ENCODE peak calls at places on chromosomes 4 and X, in nine cellular contexts. B, K, P, Z, T, F, R, U and C are unnamed samples. For H3K4me1, the result is how much of the 10 kb centered on the place peaks cover.

GRCh38 chrX:56802921-56803848 is 74.1 kb downstream of the NBDY start:
- DNase-seq in B (peak), R (peak), F (peak), T (peak), K (no peak), Z (peak), U (peak), P (peak), C (peak)

GRCh38 chr4:155954118-155954503 is 445 bp upstream of the CTSO start:
- DNase-seq in B (no peak), P (no peak), R (no peak), Z (no peak), F (no peak), K (no peak), U (peak), T (no peak), C (no peak)

GRCh38 chrX:18661273-18661672 is 10.6 kb downstream of the RS1 start:
- DNase-seq in U (no peak), F (no peak), T (no peak), P (no peak), R (no peak), K (no peak), B (no peak), Z (no peak), C (no peak)

GRCh38 chr4:77931452-77932135 is 69.0 kb downstream of the MRPL1 start:
- DNase-seq in B (no peak), U (no peak), T (no peak), P (no peak), F (peak), R (peak), K (no peak), Z (no peak), C (peak)

GRCh38 chrX:153438522-153438921 is 7.3 kb downstream of the TREX2 start:
- DNase-seq in Z (no peak), F (no peak), K (peak), U (no peak), R (peak), B (no peak), T (no peak), P (no peak), C (no peak)

GRCh38 chrX:10235851-10236250 is 79.1 kb downstream of the CLCN4 start:
- DNase-seq in T (no peak), Z (no peak), B (no peak), R (no peak), P (no peak), F (no peak), K (no peak), U (no peak), C (peak)

GRCh38 chrX:101230636-101231035 is 11.1 kb downstream of the DRP2 start:
- DNase-seq in P (no peak), B (no peak), U (no peak), T (no peak), K (no peak), F (peak), R (no peak), Z (no peak), C (no peak)

GRCh38 chr4:184590196-184590595 is 59.1 kb downstream of the CASP3 start:
- DNase-seq in P (no peak), R (no peak), U (no peak), F (no peak), T (no peak), B (no peak), Z (no peak), K (no peak), C (no peak)

GRCh38 chrX:67546496-67547423 is 2.9 kb downstream of the AR start:
- DNase-seq in F (no peak), U (no peak), Z (no peak), R (no peak), T (no peak), B (peak), K (no peak), P (no peak), C (no peak)

GRCh38 chrX:1053072-1053471 is 159.4 kb downstream of the CRLF2 start:
- DNase-seq in T (no peak), K (no peak), Z (no peak), B (no peak), F (no peak), R (no peak), U (no peak), P (no peak), C (no peak)

GRCh38 chrX:53285591-53285990 is 4.2 kb upstream of the IQSEC2 start:
- DNase-seq in U (no peak), T (no peak), K (no peak), B (no peak), P (no peak), Z (no peak), F (no peak), R (no peak), C (no peak)

GRCh38 chr4:88341227-88342192 is 37.1 kb upstream of the HERC6 start:
- DNase-seq in F (peak), T (peak), P (no peak), B (no peak), R (peak), K (no peak), U (no peak), Z (no peak), C (peak)

GRCh38 chr4:53113433-53114215 is 251.5 kb downstream of the RASL11B start:
- DNase-seq in K (no peak), P (no peak), U (no peak), T (no peak), R (no peak), F (no peak), Z (no peak), B (no peak), C (no peak)
- H3K4me3 ChIP-seq in K (no peak), P (no peak), U (no peak), T (no peak), R (no peak), F (no peak), Z (no peak), B (no peak), C (no peak)

DNA sequence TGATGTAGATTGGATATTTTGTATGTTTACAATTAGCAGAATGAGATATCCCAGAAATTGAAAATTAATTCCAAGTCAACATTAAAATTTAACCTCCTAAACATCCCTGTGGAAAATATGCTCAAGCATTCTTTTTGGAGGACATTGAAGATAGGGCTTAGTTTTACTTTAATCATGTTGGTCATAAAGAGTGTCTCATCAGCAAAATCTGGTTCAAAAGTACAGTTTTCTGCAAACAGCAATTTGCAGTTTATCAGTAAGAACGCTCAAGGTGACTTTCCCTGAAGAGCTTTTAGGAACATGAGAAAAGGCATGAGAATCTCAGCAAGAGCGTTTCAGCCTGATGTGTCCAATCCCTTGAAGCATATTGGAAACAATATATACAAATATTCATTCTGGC is 889.8 kb downstream of the CENPC start:
- DNase-seq in P (no peak), R (no peak), K (no peak), F (no peak), T (no peak), Z (no peak), B (no peak), U (no peak), C (no peak)
- H3K4me1 ChIP-seq in P (under half), R (under half), K (under half), F (under half), T (under half), Z (under half), B (under half), U (under half), C (under half)

GRCh38 chr4:99395595-99396364 is 39.4 kb downstream of the ADH7 start:
- DNase-seq in P (no peak), B (no peak), Z (no peak), F (peak), U (no peak), T (no peak), R (no peak), K (no peak), C (no peak)
- H3K4me3 ChIP-seq in P (no peak), B (no peak), Z (no peak), F (no peak), U (no peak), T (no peak), R (no peak), K (no peak), C (no peak)

GRCh38 chr4:7959066-7959465 is 19.4 kb upstream of the AFAP1 start:
- DNase-seq in K (no peak), B (no peak), T (no peak), R (no peak), P (no peak), Z (no peak), F (no peak), U (no peak), C (no peak)
- H3K4me1 ChIP-seq in K (under half), B (under half), T (under half), R (under half), P (under half), Z (under half), F (under half), U (under half), C (under half)

DNA sequence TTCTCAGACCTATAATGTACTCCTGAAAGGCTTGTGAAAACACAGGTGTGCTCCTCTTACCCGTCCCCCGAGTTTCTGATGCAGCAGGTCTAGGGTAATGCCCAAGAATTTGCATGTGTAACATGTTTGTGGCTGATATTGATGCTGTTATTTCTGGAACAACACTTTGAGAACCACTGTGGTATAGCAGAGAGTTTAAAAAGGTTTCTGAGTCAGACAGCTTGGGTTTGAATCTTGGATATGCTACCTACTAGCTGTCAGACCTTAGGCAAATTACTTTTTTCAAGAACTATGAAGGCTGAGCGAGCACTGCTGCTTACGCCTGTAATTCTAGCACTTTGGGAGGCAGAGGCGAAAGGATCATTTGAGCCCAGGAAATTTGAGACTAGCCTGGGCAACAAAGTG is 4.9 kb downstream of the AFF1 start:
- DNase-seq in B (no peak), P (no peak), K (peak), U (peak), R (no peak), T (no peak), Z (no peak), F (no peak), C (no peak)
- H3K4me3 ChIP-seq in B (no peak), P (no peak), K (peak), U (no peak), R (no peak), T (no peak), Z (no peak), F (no peak), C (no peak)

GRCh38 chr4:3784469-3785291 is 18.5 kb downstream of the ADRA2C start:
- DNase-seq in Z (no peak), R (no peak), B (no peak), K (no peak), F (no peak), T (no peak), P (no peak), U (no peak), C (no peak)
- H3K4me1 ChIP-seq in Z (under half), R (under half), B (under half), K (under half), F (under half), T (under half), P (under half), U (under half), C (under half)

DNA sequence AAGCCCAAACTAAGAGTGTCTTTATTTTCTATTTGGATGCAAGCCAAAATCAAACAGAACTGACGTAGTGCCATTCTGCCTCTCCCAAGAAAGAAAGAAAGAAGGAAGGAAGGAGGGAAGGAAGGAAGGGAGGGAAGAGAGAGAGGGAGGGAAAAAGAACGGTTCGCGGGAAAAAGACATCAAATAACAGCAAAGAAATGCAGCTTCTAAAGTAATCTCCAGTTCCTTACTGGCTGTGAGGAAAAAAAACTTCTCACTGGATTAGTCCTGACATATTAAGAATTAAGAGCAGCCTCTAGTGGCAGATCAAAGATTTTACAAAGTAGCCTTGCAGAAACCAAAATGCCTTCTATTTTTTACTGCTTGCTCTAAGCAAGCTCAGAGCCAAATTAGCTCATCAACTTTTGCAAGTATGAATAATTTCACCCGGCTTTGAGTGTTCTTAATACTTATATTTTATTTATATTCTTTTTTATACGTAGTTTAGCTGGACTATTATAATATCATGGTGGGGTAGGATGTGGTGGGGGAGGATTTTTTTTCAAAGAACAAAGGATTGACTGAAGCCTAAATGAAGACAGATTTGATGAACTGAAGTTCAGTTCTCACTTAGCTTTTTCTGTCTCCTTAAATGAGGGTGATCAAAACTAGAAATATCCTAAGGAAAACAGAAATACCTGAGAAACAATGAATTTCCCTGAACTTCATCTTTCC is 36.6 kb downstream of the PITX2 start:
- DNase-seq in P (no peak), T (no peak), B (peak), R (peak), Z (no peak), U (no peak), F (peak), K (peak), C (peak)
- H3K4me3 ChIP-seq in P (no peak), T (no peak), B (no peak), R (no peak), Z (no peak), U (no peak), F (peak), K (no peak), C (no peak)